ENCODE peak calls at places on chromosomes 4 and X, in seven cellular contexts. One of them, this sample, is unnamed.

GRCh38 chr4:11765849-11766453 is 337.3 kb upstream of the HS3ST1 start:
- DNase-seq in ascending aorta: no peak
- DNase-seq in GM10248: peak
- DNase-seq in AG09309: no peak
- DNase-seq in cardiac muscle cell: peak
- DNase-seq in fibroblast of lung: peak
- DNase-seq in GM13976: no peak
- DNase-seq in this sample: no peak

GRCh38 chr4:131584587-131584986 is 1564.5 kb upstream of the PCDH10 start:
- DNase-seq in cardiac muscle cell: no peak
- DNase-seq in AG09309: no peak
- DNase-seq in GM10248: no peak
- DNase-seq in fibroblast of lung: no peak
- DNase-seq in ascending aorta: no peak
- DNase-seq in GM13976: no peak
- DNase-seq in this sample: no peak

GRCh38 chr4:183721207-183722081 is 62.4 kb downstream of the TRAPPC11 start:
- DNase-seq in AG09309: no peak
- DNase-seq in ascending aorta: no peak
- DNase-seq in GM13976: peak
- DNase-seq in cardiac muscle cell: peak
- DNase-seq in GM10248: peak
- DNase-seq in fibroblast of lung: peak
- DNase-seq in this sample: no peak

GRCh38 chr4:184850431-184851199 is 24.8 kb upstream of the ACSL1 start:
- DNase-seq in cardiac muscle cell: no peak
- DNase-seq in GM10248: peak
- DNase-seq in AG09309: no peak
- DNase-seq in GM13976: peak
- DNase-seq in fibroblast of lung: no peak
- DNase-seq in ascending aorta: no peak
- DNase-seq in this sample: no peak

GRCh38 chrX:26414534-26414933 is 198.6 kb downstream of the MAGEB5 start:
- DNase-seq in GM10248: no peak
- DNase-seq in GM13976: no peak
- DNase-seq in AG09309: no peak
- DNase-seq in cardiac muscle cell: no peak
- DNase-seq in ascending aorta: no peak
- DNase-seq in fibroblast of lung: no peak
- DNase-seq in this sample: no peak

GRCh38 chrX:128035318-128035717 is 16.9 kb downstream of the ACTRT1 start:
- DNase-seq in ascending aorta: no peak
- DNase-seq in GM10248: no peak
- DNase-seq in GM13976: no peak
- DNase-seq in fibroblast of lung: no peak
- DNase-seq in cardiac muscle cell: no peak
- DNase-seq in AG09309: no peak
- DNase-seq in this sample: no peak

GRCh38 chr4:154911608-154912098 is 130.6 kb downstream of the RBM46 start:
- DNase-seq in GM13976: no peak
- DNase-seq in ascending aorta: no peak
- DNase-seq in AG09309: no peak
- DNase-seq in GM10248: no peak
- DNase-seq in cardiac muscle cell: no peak
- DNase-seq in fibroblast of lung: no peak
- DNase-seq in this sample: no peak

GRCh38 chr4:54322817-54323417 is 93.8 kb downstream of the PDGFRA start:
- DNase-seq in GM13976: peak
- DNase-seq in cardiac muscle cell: peak
- DNase-seq in GM10248: peak
- DNase-seq in AG09309: peak
- DNase-seq in ascending aorta: peak
- DNase-seq in fibroblast of lung: peak
- DNase-seq in this sample: no peak

GRCh38 chr4:60657041-60657440 is 543.1 kb upstream of the ADGRL3 start:
- DNase-seq in GM13976: no peak
- DNase-seq in fibroblast of lung: no peak
- DNase-seq in ascending aorta: no peak
- DNase-seq in AG09309: no peak
- DNase-seq in GM10248: no peak
- DNase-seq in cardiac muscle cell: no peak
- DNase-seq in this sample: no peak

GRCh38 chr4:22787753-22788389 is 95.1 kb downstream of the GBA3 start:
- DNase-seq in GM10248: no peak
- DNase-seq in ascending aorta: no peak
- DNase-seq in AG09309: no peak
- DNase-seq in GM13976: no peak
- DNase-seq in fibroblast of lung: peak
- DNase-seq in cardiac muscle cell: no peak
- DNase-seq in this sample: no peak

GRCh38 chr4:52529983-52530382 is 129.1 kb downstream of the USP46 start:
- DNase-seq in GM13976: no peak
- DNase-seq in cardiac muscle cell: no peak
- DNase-seq in ascending aorta: no peak
- DNase-seq in AG09309: no peak
- DNase-seq in fibroblast of lung: no peak
- DNase-seq in GM10248: no peak
- DNase-seq in this sample: no peak

GRCh38 chrX:109632906-109633504 is 8.0 kb upstream of the KCNE5 start:
- DNase-seq in GM13976: no peak
- DNase-seq in GM10248: no peak
- DNase-seq in ascending aorta: no peak
- DNase-seq in fibroblast of lung: no peak
- DNase-seq in AG09309: no peak
- DNase-seq in cardiac muscle cell: peak
- DNase-seq in this sample: no peak

GRCh38 chr4:5782829-5783476 is 72.0 kb downstream of the EVC start:
- DNase-seq in ascending aorta: peak
- DNase-seq in cardiac muscle cell: no peak
- DNase-seq in AG09309: no peak
- DNase-seq in GM10248: no peak
- DNase-seq in fibroblast of lung: no peak
- DNase-seq in GM13976: no peak
- DNase-seq in this sample: peak

GRCh38 chr4:173522160-173522873 is 7.7 kb downstream of the HAND2 start:
- DNase-seq in fibroblast of lung: peak
- DNase-seq in AG09309: peak
- DNase-seq in GM10248: no peak
- DNase-seq in ascending aorta: peak
- DNase-seq in cardiac muscle cell: peak
- DNase-seq in GM13976: peak
- DNase-seq in this sample: peak

GRCh38 chrX:21487832-21488231 is 113.6 kb downstream of the CNKSR2 start:
- DNase-seq in GM13976: no peak
- DNase-seq in cardiac muscle cell: peak
- DNase-seq in fibroblast of lung: peak
- DNase-seq in AG09309: no peak
- DNase-seq in ascending aorta: no peak
- DNase-seq in GM10248: no peak
- DNase-seq in this sample: no peak

GRCh38 chrX:41259516-41259915 is 74.4 kb upstream of the DDX3X start:
- DNase-seq in GM13976: no peak
- DNase-seq in cardiac muscle cell: no peak
- DNase-seq in GM10248: no peak
- DNase-seq in AG09309: no peak
- DNase-seq in ascending aorta: no peak
- DNase-seq in fibroblast of lung: peak
- DNase-seq in this sample: no peak

GRCh38 chrX:65671286-65671685 is 3.8 kb downstream of the MSN start:
- DNase-seq in GM10248: no peak
- DNase-seq in AG09309: no peak
- DNase-seq in fibroblast of lung: no peak
- DNase-seq in cardiac muscle cell: no peak
- DNase-seq in GM13976: no peak
- DNase-seq in ascending aorta: no peak
- DNase-seq in this sample: no peak

GRCh38 chr4:113761682-113762060 is at the start of gene CAMK2D:
- DNase-seq in cardiac muscle cell: peak
- DNase-seq in GM13976: peak
- DNase-seq in ascending aorta: peak
- DNase-seq in fibroblast of lung: peak
- DNase-seq in GM10248: peak
- DNase-seq in AG09309: peak
- DNase-seq in this sample: peak

GRCh38 chrX:30649859-30650258 is 3.4 kb upstream of the GK start:
- DNase-seq in ascending aorta: no peak
- DNase-seq in fibroblast of lung: no peak
- DNase-seq in GM13976: peak
- DNase-seq in GM10248: peak
- DNase-seq in AG09309: no peak
- DNase-seq in cardiac muscle cell: no peak
- DNase-seq in this sample: no peak

GRCh38 chrX:78375894-78376293 is 48.5 kb upstream of the CYSLTR1 start:
- DNase-seq in fibroblast of lung: no peak
- DNase-seq in cardiac muscle cell: no peak
- DNase-seq in ascending aorta: no peak
- DNase-seq in GM10248: no peak
- DNase-seq in GM13976: no peak
- DNase-seq in AG09309: no peak
- DNase-seq in this sample: no peak

GRCh38 chr4:128519163-128519810 is 231.7 kb upstream of the PGRMC2 start:
- DNase-seq in cardiac muscle cell: no peak
- DNase-seq in GM10248: no peak
- DNase-seq in fibroblast of lung: peak
- DNase-seq in ascending aorta: no peak
- DNase-seq in GM13976: no peak
- DNase-seq in AG09309: no peak
- DNase-seq in this sample: no peak

GRCh38 chr4:132526652-132527051 is 622.4 kb upstream of the PCDH10 start:
- DNase-seq in AG09309: no peak
- DNase-seq in fibroblast of lung: no peak
- DNase-seq in ascending aorta: no peak
- DNase-seq in GM10248: no peak
- DNase-seq in GM13976: no peak
- DNase-seq in cardiac muscle cell: no peak
- DNase-seq in this sample: no peak

GRCh38 chr4:168612435-168613139 is 115.7 kb downstream of the PALLD start:
- DNase-seq in ascending aorta: no peak
- DNase-seq in GM10248: no peak
- DNase-seq in AG09309: no peak
- DNase-seq in fibroblast of lung: peak
- DNase-seq in GM13976: no peak
- DNase-seq in cardiac muscle cell: no peak
- DNase-seq in this sample: no peak

GRCh38 chr4:148740701-148741100 is 298.5 kb upstream of the NR3C2 start:
- DNase-seq in GM10248: no peak
- DNase-seq in ascending aorta: no peak
- DNase-seq in GM13976: no peak
- DNase-seq in AG09309: no peak
- DNase-seq in cardiac muscle cell: no peak
- DNase-seq in fibroblast of lung: no peak
- DNase-seq in this sample: no peak

GRCh38 chrX:133593531-133593930 is 178.2 kb upstream of the GPC4 start:
- DNase-seq in GM10248: no peak
- DNase-seq in GM13976: no peak
- DNase-seq in ascending aorta: no peak
- DNase-seq in fibroblast of lung: no peak
- DNase-seq in cardiac muscle cell: no peak
- DNase-seq in AG09309: no peak
- DNase-seq in this sample: no peak

DNA sequence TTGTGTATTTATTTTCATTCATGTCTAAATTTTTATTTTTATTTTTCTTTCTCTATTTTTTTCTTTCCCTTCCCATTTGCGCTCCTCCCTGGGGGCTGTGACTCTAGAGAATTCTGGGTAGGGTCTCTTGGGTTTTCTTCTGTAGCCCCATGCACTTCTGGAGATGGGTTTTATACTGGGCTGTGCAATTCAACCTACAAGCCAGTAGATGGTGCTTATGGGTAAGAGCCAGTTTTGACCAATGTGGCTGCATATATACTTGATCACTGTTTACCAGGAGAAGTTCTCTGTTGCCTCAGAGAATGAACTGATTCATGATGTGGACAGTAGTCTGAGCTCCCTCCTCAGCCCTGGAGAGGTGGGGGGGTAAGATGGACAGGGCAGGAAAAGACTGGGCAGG is 614.6 kb downstream of the PCDH19 start:
- DNase-seq in fibroblast of lung: no peak
- DNase-seq in cardiac muscle cell: no peak
- DNase-seq in ascending aorta: no peak
- DNase-seq in GM10248: no peak
- DNase-seq in AG09309: no peak
- DNase-seq in GM13976: no peak
- DNase-seq in this sample: no peak
- TF ChIP-seq CTCF in fibroblast of lung: no peak
- TF ChIP-seq CTCF in cardiac muscle cell: no peak
- TF ChIP-seq CTCF in ascending aorta: no peak
- TF ChIP-seq CTCF in GM10248: no peak
- TF ChIP-seq CTCF in AG09309: peak
- TF ChIP-seq CTCF in GM13976: no peak
- TF ChIP-seq CTCF in this sample: no peak

DNA sequence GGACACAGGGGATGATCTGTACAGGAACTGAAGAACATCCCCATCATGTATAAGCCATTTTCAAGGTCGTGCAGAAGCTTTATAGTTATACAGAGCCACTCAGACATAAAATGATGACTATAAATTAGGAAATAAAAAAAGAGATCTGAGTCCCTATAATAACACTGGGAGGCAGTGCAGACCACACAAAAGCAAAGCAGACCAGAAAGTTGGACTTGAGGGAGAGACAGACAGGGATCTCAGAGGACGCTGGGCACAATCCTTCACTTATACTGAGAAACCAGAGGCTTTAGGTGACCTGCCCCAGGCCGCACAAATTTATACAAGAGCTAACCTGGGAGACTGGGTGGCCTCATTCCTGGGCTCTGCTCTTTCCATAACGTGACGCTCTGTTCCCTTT is 70.5 kb downstream of the HADH start:
- DNase-seq in cardiac muscle cell: peak
- DNase-seq in GM10248: no peak
- DNase-seq in ascending aorta: no peak
- DNase-seq in AG09309: peak
- DNase-seq in GM13976: no peak
- DNase-seq in fibroblast of lung: peak
- DNase-seq in this sample: no peak
- TF ChIP-seq CTCF in cardiac muscle cell: peak
- TF ChIP-seq CTCF in GM10248: peak
- TF ChIP-seq CTCF in ascending aorta: no peak
- TF ChIP-seq CTCF in AG09309: peak
- TF ChIP-seq CTCF in GM13976: no peak
- TF ChIP-seq CTCF in fibroblast of lung: peak
- TF ChIP-seq CTCF in this sample: no peak

GRCh38 chr4:10237131-10237530 is 120.5 kb upstream of the WDR1 start:
- DNase-seq in cardiac muscle cell: no peak
- DNase-seq in AG09309: no peak
- DNase-seq in ascending aorta: no peak
- DNase-seq in GM10248: no peak
- DNase-seq in GM13976: no peak
- DNase-seq in fibroblast of lung: no peak
- DNase-seq in this sample: no peak

GRCh38 chr4:10226756-10227155 is 110.2 kb upstream of the WDR1 start:
- DNase-seq in AG09309: peak
- DNase-seq in fibroblast of lung: no peak
- DNase-seq in ascending aorta: no peak
- DNase-seq in GM13976: no peak
- DNase-seq in GM10248: no peak
- DNase-seq in cardiac muscle cell: no peak
- DNase-seq in this sample: no peak

GRCh38 chr4:10232114-10232513 is 115.5 kb upstream of the WDR1 start:
- DNase-seq in AG09309: no peak
- DNase-seq in ascending aorta: no peak
- DNase-seq in GM10248: no peak
- DNase-seq in cardiac muscle cell: no peak
- DNase-seq in fibroblast of lung: no peak
- DNase-seq in GM13976: no peak
- DNase-seq in this sample: no peak
- TF ChIP-seq CTCF in AG09309: no peak
- TF ChIP-seq CTCF in ascending aorta: no peak
- TF ChIP-seq CTCF in GM10248: no peak
- TF ChIP-seq CTCF in cardiac muscle cell: no peak
- TF ChIP-seq CTCF in fibroblast of lung: no peak
- TF ChIP-seq CTCF in GM13976: no peak
- TF ChIP-seq CTCF in this sample: no peak

GRCh38 chrX:68807818-68808217 is 21.0 kb upstream of the EFNB1 start:
- DNase-seq in GM13976: no peak
- DNase-seq in ascending aorta: no peak
- DNase-seq in AG09309: no peak
- DNase-seq in GM10248: no peak
- DNase-seq in cardiac muscle cell: peak
- DNase-seq in fibroblast of lung: no peak
- DNase-seq in this sample: no peak
- TF ChIP-seq CTCF in GM13976: no peak
- TF ChIP-seq CTCF in ascending aorta: no peak
- TF ChIP-seq CTCF in AG09309: peak
- TF ChIP-seq CTCF in GM10248: no peak
- TF ChIP-seq CTCF in cardiac muscle cell: peak
- TF ChIP-seq CTCF in fibroblast of lung: peak
- TF ChIP-seq CTCF in this sample: peak